ENCODE peak calls at places on chromosome 13, in four cellular contexts. T is Panc1, Q is GM12891, N is GM23338. L is an unnamed sample.

GRCh38 chr13:77833331-77833863 is 85.2 kb downstream of the EDNRB start:
- DNase-seq in T (no peak), Q (no peak), N (no peak), L (no peak)

GRCh38 chr13:27355894-27356293 is 68.5 kb upstream of the GTF3A start:
- DNase-seq in T (no peak), N (peak), Q (no peak), L (no peak)

GRCh38 chr13:26977541-26977940 is 194.1 kb downstream of the USP12 start:
- DNase-seq in T (no peak), Q (no peak), N (no peak), L (peak)

GRCh38 chr13:27171244-27171829 is at the start of gene USP12:
- DNase-seq in N (peak), T (no peak), Q (peak), L (no peak)

GRCh38 chr13:49300716-49301589 is 53.2 kb downstream of the CDADC1 start:
- DNase-seq in N (peak), T (peak), Q (peak), L (peak)

GRCh38 chr13:23868521-23868920 is 20.7 kb downstream of the MIPEP start:
- DNase-seq in N (no peak), Q (no peak), T (no peak), L (no peak)

GRCh38 chr13:38543561-38543960 is 143.3 kb upstream of the FREM2 start:
- DNase-seq in Q (no peak), T (no peak), N (no peak), L (no peak)

GRCh38 chr13:55577847-55578210 is 1562.9 kb upstream of the PRR20A start:
- DNase-seq in N (peak), Q (no peak), T (no peak), L (no peak)

GRCh38 chr13:60619461-60619860 is 222.4 kb downstream of the TDRD3 start:
- DNase-seq in N (no peak), T (no peak), Q (no peak), L (no peak)

GRCh38 chr13:93388701-93389100 is 162.1 kb downstream of the GPC6 start:
- DNase-seq in Q (no peak), N (no peak), T (no peak), L (no peak)

GRCh38 chr13:103098535-103098934 is 32.3 kb upstream of the SLC10A2 start:
- DNase-seq in Q (no peak), N (no peak), T (no peak), L (no peak)
- TF ChIP-seq POLR2AphosphoS5 in Q (no peak), N (no peak), T (no peak), L (no peak)

GRCh38 chr13:32983058-32983457 is 33.2 kb upstream of the KL start:
- DNase-seq in N (no peak), Q (no peak), T (no peak), L (no peak)

GRCh38 chr13:32988588-32989256 is 27.5 kb upstream of the KL start:
- DNase-seq in N (no peak), Q (no peak), T (no peak), L (no peak)

GRCh38 chr13:32986552-32986951 is 29.7 kb upstream of the KL start:
- DNase-seq in T (no peak), Q (no peak), N (peak), L (no peak)

GRCh38 chr13:32987462-32987861 is 28.8 kb upstream of the KL start:
- DNase-seq in Q (no peak), T (no peak), N (no peak), L (no peak)

GRCh38 chr13:32984857-32985626 is 31.2 kb upstream of the KL start:
- DNase-seq in T (peak), N (no peak), Q (no peak), L (no peak)
- TF ChIP-seq POLR2AphosphoS5 in T (no peak), N (no peak), Q (no peak), L (no peak)

GRCh38 chr13:98443800-98444325 is 133.0 kb downstream of the STK24 start:
- DNase-seq in T (no peak), Q (no peak), N (no peak), L (no peak)

GRCh38 chr13:98446234-98446621 is 130.7 kb downstream of the STK24 start:
- DNase-seq in Q (no peak), T (no peak), N (no peak), L (no peak)

GRCh38 chr13:98444381-98444780 is 132.5 kb downstream of the STK24 start:
- DNase-seq in Q (no peak), T (no peak), N (no peak), L (no peak)

GRCh38 chr13:98447130-98447529 is 129.8 kb downstream of the STK24 start:
- DNase-seq in N (no peak), T (no peak), Q (no peak), L (no peak)

GRCh38 chr13:98445340-98446233 is 131.3 kb downstream of the STK24 start:
- DNase-seq in Q (peak), N (peak), T (no peak), L (peak)
- TF ChIP-seq POLR2AphosphoS5 in Q (peak), N (no peak), T (no peak), L (peak)

GRCh38 chr13:45417790-45418534 is at the start of gene SLC25A30:
- DNase-seq in T (no peak), N (peak), Q (peak), L (peak)
- TF ChIP-seq POLR2AphosphoS5 in T (peak), N (peak), Q (no peak), L (peak)

DNA sequence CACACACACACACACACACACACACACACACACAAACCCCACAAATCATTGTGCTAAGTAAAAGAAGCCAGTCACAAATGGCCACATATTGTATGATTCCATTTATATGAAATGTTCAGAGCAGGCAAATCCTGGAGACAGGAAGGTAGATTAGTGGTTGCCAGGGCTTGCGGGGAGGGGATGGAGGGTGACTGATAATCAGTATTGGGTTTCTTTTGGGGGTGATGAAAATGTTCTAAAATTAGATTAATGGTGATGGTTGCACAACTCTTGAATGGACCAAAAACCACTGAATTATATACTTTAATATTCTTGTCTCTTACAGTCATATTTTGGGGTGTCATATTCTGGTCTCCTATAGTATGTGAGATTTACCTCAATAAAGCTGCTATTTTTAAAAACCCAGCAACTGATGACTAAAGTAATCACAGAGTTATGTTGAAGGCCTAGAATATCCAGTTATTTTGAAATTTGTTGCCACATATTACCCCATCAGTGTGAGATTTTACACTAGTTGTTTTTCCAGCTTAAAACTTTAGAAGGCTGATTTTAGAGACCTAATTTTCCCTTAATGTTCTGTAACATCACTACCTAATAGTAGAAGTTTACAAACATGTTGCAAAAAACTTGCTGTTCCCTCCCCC is 20.3 kb downstream of the FLT1 start:
- DNase-seq in T (no peak), Q (no peak), N (no peak), L (no peak)
- TF ChIP-seq POLR2AphosphoS5 in T (no peak), Q (no peak), N (no peak), L (no peak)

DNA sequence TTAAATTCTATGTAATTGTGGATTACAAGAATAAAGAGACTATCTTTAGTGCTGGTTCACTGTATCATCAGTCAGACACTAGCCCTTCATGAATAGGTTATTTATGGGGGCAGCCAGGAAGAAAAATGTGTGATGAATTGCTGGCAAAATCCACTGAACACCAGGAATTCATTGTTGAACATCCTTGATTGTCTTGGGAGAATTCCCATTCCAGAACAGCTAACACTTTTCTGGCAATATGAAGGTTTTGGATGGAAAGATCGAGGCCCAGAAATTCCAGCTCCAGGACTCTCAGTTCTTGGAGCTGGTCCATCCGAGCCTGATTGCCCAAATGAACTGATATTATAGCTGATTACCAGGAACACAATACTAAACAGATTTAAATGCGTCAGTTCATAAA is 11.5 kb upstream of the SPART start:
- DNase-seq in N (no peak), Q (no peak), T (no peak), L (no peak)
- TF ChIP-seq POLR2AphosphoS5 in N (no peak), Q (no peak), T (no peak), L (no peak)

GRCh38 chr13:66313408-66313807 is 916.7 kb downstream of the PCDH9 start:
- DNase-seq in T (no peak), Q (no peak), N (no peak), L (no peak)

DNA sequence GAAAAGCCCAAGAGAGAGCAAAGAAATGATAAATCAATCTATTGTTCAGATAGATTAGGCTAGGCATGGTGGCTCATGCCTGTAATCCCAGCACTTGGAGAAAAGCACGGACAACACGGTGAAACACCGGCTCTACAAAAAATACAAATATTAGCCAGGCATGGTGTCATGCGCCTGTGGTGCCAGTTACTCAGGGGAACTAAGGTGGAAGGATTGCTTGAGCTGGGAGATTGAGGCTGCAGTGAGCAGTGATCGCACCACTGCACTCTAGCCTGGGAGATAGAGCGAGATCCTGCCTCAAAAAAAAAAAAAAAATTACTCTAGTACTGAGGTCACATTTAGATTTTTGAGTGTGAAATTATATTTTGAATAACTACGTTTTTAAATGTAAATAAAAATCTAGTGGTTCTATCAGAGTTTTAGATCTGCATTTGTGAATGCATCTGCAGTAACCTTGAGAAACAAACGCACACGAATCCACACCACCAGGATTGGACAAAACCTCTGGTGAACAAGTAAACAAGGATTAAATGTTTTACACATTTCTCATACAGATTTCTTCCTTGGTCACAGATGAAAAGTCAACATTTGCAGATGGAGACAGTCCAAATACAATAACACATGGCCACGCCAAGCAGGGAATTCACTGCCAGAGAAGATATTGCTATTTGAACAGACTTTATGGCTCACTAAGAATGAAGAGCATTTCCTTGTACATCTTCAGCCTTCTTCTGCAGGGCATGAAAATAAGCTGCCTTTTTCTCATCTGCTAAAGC is 917.6 kb downstream of the PCDH9 start:
- DNase-seq in Q (no peak), N (no peak), T (peak), L (no peak)
- TF ChIP-seq POLR2AphosphoS5 in Q (no peak), N (no peak), T (peak), L (no peak)

DNA sequence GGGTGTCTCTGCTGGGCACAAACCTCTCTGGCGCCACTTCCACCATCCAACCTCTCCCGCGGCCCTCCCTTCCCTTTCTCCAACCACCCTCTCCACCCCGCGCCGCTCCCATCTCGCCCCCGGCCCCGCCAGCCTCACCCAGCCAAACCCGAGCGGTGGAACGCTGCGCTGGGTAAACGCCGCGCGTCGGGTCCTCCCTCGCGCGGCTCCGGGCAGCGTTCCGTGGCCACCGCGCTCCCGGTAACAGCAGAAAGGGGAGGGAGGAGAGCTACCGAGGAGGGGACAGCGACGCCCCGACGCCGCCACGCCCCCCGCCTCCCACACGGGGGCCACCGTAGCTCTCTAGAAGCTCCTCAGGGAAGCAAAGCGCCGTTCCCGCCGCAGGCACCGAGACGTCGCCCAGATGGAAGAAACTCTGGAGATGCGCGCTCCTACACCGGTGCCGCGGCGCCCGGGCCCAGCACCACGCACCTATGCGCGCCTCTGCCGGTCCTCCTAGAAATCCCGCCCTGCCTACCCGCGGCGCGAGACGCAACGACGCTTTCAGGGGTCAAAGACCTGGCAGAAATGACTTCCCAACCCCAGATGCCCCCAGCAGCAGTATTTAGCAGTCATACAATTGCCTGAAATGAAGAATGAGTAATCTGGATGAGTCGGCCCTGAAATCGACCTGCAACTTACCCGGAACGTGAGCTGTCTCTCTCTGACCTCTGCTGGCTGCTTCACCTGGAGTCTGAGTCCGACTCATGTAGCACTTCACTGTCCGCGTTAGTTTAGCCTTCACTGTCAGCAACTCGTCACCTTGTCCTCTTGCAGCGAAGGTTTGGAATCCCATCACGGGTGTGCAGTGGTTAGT is at the start of gene RUBCNL:
- DNase-seq in N (peak), Q (peak), T (no peak), L (peak)
- TF ChIP-seq POLR2AphosphoS5 in N (no peak), Q (no peak), T (no peak), L (peak)